ENCODE peak calls at places on chromosomes 5 and 9, in seven cellular contexts. X is mesendoderm, P is GM10248, N is ELR, I is heart right ventricle, M is nucleus accumbens, S is dermis blood vessel endothelial cell. C is an unnamed sample.

GRCh38 chr5:98308960-98309359 is 464.5 kb upstream of the RGMB start:
- DNase-seq in S (peak; percentile 82), I (no peak), X (no peak), M (no peak), N (peak; percentile 79), P (no peak), C (no peak)

GRCh38 chr5:124088289-124089064 is 576.5 kb downstream of the CSNK1G3 start:
- DNase-seq in N (no peak), X (no peak), P (no peak), M (no peak), I (no peak), S (no peak), C (no peak)

GRCh38 chr5:115815693-115816225 is 700 bp downstream of the CDO1 start:
- DNase-seq in P (peak; percentile 9), M (no peak), X (peak; percentile 52), S (no peak), N (peak; percentile 38), I (peak; percentile 17), C (no peak)

GRCh38 chr5:72268753-72269410 is 51.2 kb downstream of the MRPS27 start:
- DNase-seq in X (peak; percentile 85), I (no peak), N (peak; percentile 80), M (no peak), P (peak; percentile 38), S (peak; percentile 80), C (peak; percentile 62)

GRCh38 chr5:140840978-140841962 is at the start of gene PCDHA8:
- DNase-seq in M (no peak), S (peak; percentile 16), P (no peak), X (peak; percentile 77), I (no peak), N (peak; percentile 19), C (peak; percentile 35)

GRCh38 chr9:129275626-129276247 is 97.7 kb upstream of the IER5L start:
- DNase-seq in N (peak; percentile 59), S (no peak), I (no peak), M (no peak), X (peak; percentile 88), P (no peak), C (no peak)

GRCh38 chr9:121199921-121200320 is 1.7 kb downstream of the RAB14 start:
- DNase-seq in S (peak; percentile 23), P (no peak), X (peak; percentile 31), I (no peak), N (peak; percentile 54), M (no peak), C (no peak)

GRCh38 chr5:76601470-76601869 is 21.7 kb downstream of the F2RL2 start:
- DNase-seq in I (no peak), X (peak; percentile 74), N (peak; percentile 83), M (peak; percentile 0), S (peak; percentile 85), P (peak; percentile 42), C (peak; percentile 73)

GRCh38 chr9:98192503-98193335 is at the start of gene CORO2A:
- DNase-seq in P (peak; percentile 89), I (peak; percentile 74), M (peak; percentile 54), X (peak; percentile 92), S (peak; percentile 75), N (peak; percentile 77), C (peak; percentile 69)

GRCh38 chr5:146208916-146209522 is 5.6 kb downstream of the RBM27 start:
- DNase-seq in X (no peak), M (no peak), I (no peak), N (peak; percentile 36), S (no peak), P (no peak), C (peak; percentile 13)

GRCh38 chr5:139458580-139459407 is 3.7 kb downstream of the ECSCR start:
- DNase-seq in P (peak; percentile 70), N (peak; percentile 94), X (no peak), I (no peak), S (peak; percentile 85), M (no peak), C (peak; percentile 24)

GRCh38 chr9:64061013-64061627 is 1223.9 kb downstream of the FOXD4L5 start:
- DNase-seq in N (no peak), X (no peak), M (no peak), S (no peak), P (no peak), I (no peak), C (no peak)

GRCh38 chr9:81759680-81760215 is 70.4 kb upstream of the TLE1 start:
- DNase-seq in S (peak; percentile 99), I (no peak), X (peak; percentile 67), M (no peak), P (no peak), N (peak; percentile 94), C (no peak)

GRCh38 chr9:91898451-91899433 is 51.3 kb downstream of the ROR2 start:
- DNase-seq in S (peak; percentile 26), M (no peak), N (no peak), P (no peak), X (peak; percentile 90), I (no peak), C (no peak)

GRCh38 chr9:71830131-71830530 is 61.8 kb upstream of the CEMIP2 start:
- DNase-seq in X (no peak), N (no peak), S (no peak), M (peak; percentile 63), P (no peak), I (no peak), C (no peak)

GRCh38 chr9:72477862-72478564 is 43.4 kb upstream of the TMC1 start:
- DNase-seq in P (peak; percentile 34), X (peak; percentile 89), S (peak; percentile 89), N (peak; percentile 91), M (no peak), I (no peak), C (no peak)

GRCh38 chr5:17157916-17158529 is 59.4 kb upstream of the BASP1 start:
- DNase-seq in M (no peak), P (no peak), I (no peak), X (no peak), N (peak; percentile 96), S (peak; percentile 42), C (no peak)

GRCh38 chr5:154644745-154645411 is 110.3 kb upstream of the LARP1 start:
- DNase-seq in M (no peak), S (no peak), P (no peak), I (no peak), N (no peak), X (no peak), C (no peak)

GRCh38 chr9:82443312-82443711 is 454.7 kb downstream of the SPATA31D1 start:
- DNase-seq in N (no peak), P (no peak), M (no peak), S (no peak), X (no peak), I (no peak), C (no peak)

GRCh38 chr5:102130386-102130785 is 165.7 kb downstream of the SLCO4C1 start:
- DNase-seq in S (no peak), N (peak; percentile 18), I (no peak), M (no peak), P (no peak), X (no peak), C (no peak)

GRCh38 chr9:92426501-92426900 is 2.2 kb upstream of the OMD start:
- DNase-seq in M (no peak), P (no peak), N (no peak), X (no peak), S (no peak), I (no peak), C (no peak)

GRCh38 chr9:131273146-131273545 is 3.2 kb downstream of the FAM78A start:
- DNase-seq in I (peak; percentile 73), S (no peak), N (no peak), P (no peak), X (no peak), M (no peak), C (peak; percentile 44)

GRCh38 chr5:100777680-100778281 is 125.3 kb downstream of the ST8SIA4 start:
- DNase-seq in N (peak; percentile 89), S (peak; percentile 56), X (peak; percentile 25), M (no peak), P (peak; percentile 41), I (no peak), C (peak; percentile 65)

GRCh38 chr5:142065273-142065672 is 43.3 kb upstream of the NDFIP1 start:
- DNase-seq in S (no peak), M (peak; percentile 62), P (no peak), N (peak; percentile 21), X (peak; percentile 51), I (no peak), C (no peak)

GRCh38 chr9:129894106-129894823 is 59.0 kb downstream of the USP20 start:
- DNase-seq in M (no peak), X (no peak), S (no peak), P (no peak), I (no peak), N (no peak), C (no peak)

GRCh38 chr5:55533806-55534435 is 843 bp downstream of the PLPP1 start:
- DNase-seq in S (peak; percentile 66), N (peak; percentile 69), I (no peak), X (peak; percentile 77), M (no peak), P (peak; percentile 56), C (peak; percentile 41)

GRCh38 chr9:96874947-96875459 is 20.7 kb upstream of the ZNF782 start:
- DNase-seq in S (peak; percentile 89), N (peak; percentile 71), X (no peak), M (peak; percentile 53), I (no peak), P (peak; percentile 62), C (peak; percentile 70)

GRCh38 chr9:99264070-99264469 is 42.0 kb downstream of the SEC61B start:
- DNase-seq in P (no peak), S (peak; percentile 42), N (peak; percentile 58), M (no peak), I (no peak), X (peak; percentile 40), C (no peak)

GRCh38 chr5:127838661-127839060 is 135.5 kb downstream of the CCDC192 start:
- DNase-seq in X (peak; percentile 86), P (no peak), S (peak; percentile 66), I (no peak), N (peak; percentile 47), M (no peak), C (no peak)

GRCh38 chr9:113520109-113520642 is 56.6 kb downstream of the RGS3 start:
- DNase-seq in S (peak; percentile 88), M (no peak), I (no peak), N (peak; percentile 56), P (peak; percentile 68), X (no peak), C (no peak)

GRCh38 chr5:119330367-119331183 is 25.2 kb upstream of the TNFAIP8 start:
- DNase-seq in I (no peak), S (no peak), X (peak; percentile 43), M (no peak), N (no peak), P (no peak), C (no peak)

C was measured in OCI-LY7.